ENCODE peak calls at places on chromosomes 6 and 20, in seven cellular contexts. X, S, Z, P, W, K and B are unnamed samples.

GRCh38 chr6:42744351-42744890 is 1.5 kb downstream of the TBCC start:
- DNase-seq in X (no peak), S (peak; percentile 75), Z (no peak), P (no peak), W (no peak), K (no peak), B (no peak)

GRCh38 chr20:53122853-53123252 is 150.7 kb downstream of the TSHZ2 start:
- DNase-seq in X (no peak), S (no peak), Z (no peak), P (no peak), W (no peak), K (no peak), B (no peak)

GRCh38 chr6:70221025-70221714 is 81.7 kb downstream of the COL9A1 start:
- DNase-seq in X (no peak), S (peak; percentile 64), Z (no peak), P (peak; percentile 15), W (peak; percentile 46), K (peak; percentile 27), B (peak; percentile 47)

GRCh38 chr20:21225215-21225947 is 77.8 kb upstream of the XRN2 start:
- DNase-seq in X (no peak), S (no peak), Z (no peak), P (no peak), W (no peak), K (no peak), B (no peak)

GRCh38 chr20:13202553-13202952 is 18.5 kb upstream of the ISM1 start:
- DNase-seq in X (no peak), S (peak; percentile 96), Z (no peak), P (no peak), W (no peak), K (no peak), B (peak; percentile 6)

GRCh38 chr6:36750090-36750489 is 52.5 kb downstream of the RAB44 start:
- DNase-seq in X (no peak), S (no peak), Z (no peak), P (no peak), W (no peak), K (no peak), B (no peak)

GRCh38 chr6:65410309-65410708 is 296.7 kb downstream of the EYS start:
- DNase-seq in X (no peak), S (no peak), Z (no peak), P (no peak), W (no peak), K (no peak), B (no peak)

GRCh38 chr20:24079661-24080412 is 91.3 kb upstream of the GGTLC1 start:
- DNase-seq in X (no peak), S (no peak), Z (no peak), P (no peak), W (no peak), K (no peak), B (no peak)